ENCODE peak calls at places on chromosomes 1 and 21, in four cellular contexts. J is PC-9, M is PC-3, Q is hepatocyte. P is an unnamed sample. For H3K4me1, the result is how much of the 10 kb centered on the place peaks cover.

GRCh38 chr1:112054504-112054903 is 65.0 kb upstream of the KCND3 start:
- DNase-seq in J (no peak), M (no peak), Q (no peak), P (no peak)

GRCh38 chr1:114108741-114109255 is 44.9 kb downstream of the SYT6 start:
- DNase-seq in J (no peak), M (no peak), Q (peak), P (peak)

GRCh38 chr1:209202826-209203439 is 380.6 kb upstream of the CAMK1G start:
- DNase-seq in J (peak), M (peak), Q (peak), P (peak)

GRCh38 chr1:205488074-205488723 is 16.3 kb upstream of the CDK18 start:
- DNase-seq in J (peak), M (peak), Q (peak), P (peak)

GRCh38 chr1:109312978-109313775 is 6.4 kb upstream of the MYBPHL start:
- DNase-seq in J (no peak), M (no peak), Q (no peak), P (peak)

GRCh38 chr1:3658231-3658615 is 5.9 kb downstream of the TP73 start:
- DNase-seq in J (no peak), M (no peak), Q (no peak), P (peak)

GRCh38 chr1:205316179-205316578 is 5.4 kb downstream of the NUAK2 start:
- DNase-seq in J (no peak), M (no peak), Q (no peak), P (no peak)

GRCh38 chr1:6554907-6555778 is at the start of gene TAS1R1:
- DNase-seq in J (no peak), M (no peak), Q (no peak), P (no peak)

GRCh38 chr1:20368866-20369545 is 78.3 kb downstream of the VWA5B1 start:
- DNase-seq in J (no peak), M (no peak), Q (no peak), P (no peak)

GRCh38 chr1:96473791-96474452 is 247.7 kb upstream of the PTBP2 start:
- DNase-seq in J (peak), M (peak), Q (no peak), P (no peak)

GRCh38 chr1:104780470-104781078 is 1030.9 kb downstream of the AMY1C start:
- DNase-seq in J (peak), M (peak), Q (peak), P (peak)

GRCh38 chr1:161900155-161900554 is 123.5 kb downstream of the OLFML2B start:
- DNase-seq in J (no peak), M (no peak), Q (no peak), P (no peak)

GRCh38 chr1:7550981-7551380 is 220.1 kb upstream of the VAMP3 start:
- DNase-seq in J (no peak), M (no peak), Q (no peak), P (no peak)

GRCh38 chr1:228079013-228079412 is 3.5 kb upstream of the ARF1 start:
- DNase-seq in J (no peak), M (no peak), Q (no peak), P (no peak)

GRCh38 chr1:156151093-156151688 is 2.2 kb upstream of the SEMA4A start:
- DNase-seq in J (no peak), M (no peak), Q (no peak), P (no peak)

GRCh38 chr21:16071082-16071481 is 341.3 kb downstream of the USP25 start:
- DNase-seq in J (no peak), M (no peak), Q (no peak), P (peak)

GRCh38 chr21:39845581-39846130 is 21.6 kb upstream of the PCP4 start:
- DNase-seq in J (no peak), M (no peak), Q (peak), P (no peak)

GRCh38 chr1:26411624-26412074 is 1.0 kb downstream of the LIN28A start:
- DNase-seq in J (no peak), M (no peak), Q (no peak), P (no peak)

DNA sequence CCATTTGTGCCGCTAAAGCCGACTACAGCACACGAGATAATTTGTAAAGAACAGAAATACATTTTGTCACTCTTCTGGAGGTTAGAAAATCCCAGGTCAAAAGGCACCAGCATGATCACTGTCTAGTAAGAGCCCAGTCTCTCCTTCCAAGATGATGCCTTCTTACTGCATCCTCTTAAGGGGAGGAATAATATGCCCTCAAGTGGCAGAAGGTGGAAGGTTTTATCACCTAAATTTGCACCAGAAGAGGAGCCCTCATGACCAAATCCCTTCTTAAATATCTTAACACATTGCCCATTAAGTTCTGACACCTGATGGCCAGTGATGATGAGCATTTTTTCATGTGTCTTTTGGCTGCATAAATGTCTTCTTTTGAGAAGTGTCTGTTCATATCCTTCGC is 326.7 kb upstream of the RGS18 start:
- DNase-seq in J (no peak), M (peak), Q (no peak), P (peak)
- TF ChIP-seq CTCF in J (peak), M (peak), Q (no peak), P (peak)

GRCh38 chr1:30760596-30761311 is 3.2 kb upstream of the LAPTM5 start:
- DNase-seq in J (no peak), M (no peak), Q (no peak), P (no peak)
- H3K4me1 ChIP-seq in J (under half), M (under half), Q (under half), P (under half)

DNA sequence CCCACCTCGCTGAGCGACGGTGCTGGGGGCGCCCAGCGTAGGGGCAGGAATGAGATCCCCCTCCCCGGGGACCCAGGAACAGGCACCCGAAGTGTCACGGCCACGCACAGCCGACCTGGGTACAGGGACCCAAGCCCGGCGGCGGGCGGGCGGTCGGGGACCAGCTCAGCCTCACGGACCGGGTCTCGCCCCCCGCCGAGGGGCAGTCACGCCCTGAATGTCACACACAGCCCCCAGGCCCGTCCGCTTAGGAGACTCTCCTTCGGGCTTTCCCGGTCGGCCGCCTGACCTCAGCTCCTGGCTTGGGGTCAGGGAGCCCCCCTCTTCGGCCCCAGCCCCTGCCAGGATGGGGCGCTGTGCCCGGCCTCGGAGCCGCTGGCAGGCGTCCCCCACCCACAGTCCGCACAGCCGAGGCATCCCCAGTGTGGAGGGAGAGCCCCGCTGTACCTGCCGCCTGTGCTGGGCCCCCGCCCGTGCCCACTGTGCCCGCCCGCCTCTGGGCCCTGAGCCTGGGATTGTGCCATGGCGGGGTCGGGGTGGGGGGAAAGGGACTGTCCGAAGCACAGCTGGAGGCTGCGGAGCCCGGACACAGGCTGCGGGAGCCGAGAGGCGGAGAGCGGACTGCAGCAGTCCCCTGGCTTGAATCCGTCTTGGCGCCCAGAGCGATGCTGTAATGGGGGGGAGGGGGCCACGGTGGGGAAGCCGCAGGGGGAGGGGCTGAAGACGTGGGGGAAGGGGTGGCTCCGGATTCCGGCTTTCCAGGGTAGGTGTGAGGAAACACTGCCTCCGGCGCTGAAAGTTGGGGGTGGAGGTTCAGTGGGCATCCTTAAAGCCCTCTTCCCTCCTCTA is 627 bp upstream of the DLGAP3 start:
- DNase-seq in J (no peak), M (no peak), Q (no peak), P (no peak)
- TF ChIP-seq EZH2 in J (no peak), M (peak), Q (peak), P (peak)

GRCh38 chr1:210332233-210332632 is 3.5 kb downstream of the HHAT start:
- DNase-seq in J (no peak), M (peak), Q (no peak), P (no peak)
- TF ChIP-seq CTCF in J (no peak), M (no peak), Q (no peak), P (no peak)

GRCh38 chr1:34950428-34950827 is 21.0 kb upstream of the DLGAP3 start:
- DNase-seq in J (no peak), M (no peak), Q (no peak), P (no peak)
- H3K4me1 ChIP-seq in J (under half), M (under half), Q (under half), P (under half)

P was measured in A673.